ENCODE peak calls at places on chromosomes 13 and 19, in four cellular contexts. H is GM23338, N is PC-9, W is SK-N-SH. S is an unnamed sample. For H3K9me2 and H3K79me2, the result is how much of the 10 kb centered on the place peaks cover.

GRCh38 chr19:28358604-28359003 is 854.3 kb downstream of the UQCRFS1 start:
- DNase-seq in H (peak), N (no peak), W (no peak), S (no peak)

GRCh38 chr13:113852536-113853517 is 11.0 kb downstream of the GAS6 start:
- DNase-seq in H (no peak), N (no peak), W (no peak), S (no peak)

GRCh38 chr13:77584111-77584510 is 48.6 kb downstream of the SCEL start:
- DNase-seq in H (no peak), N (no peak), W (no peak), S (no peak)

GRCh38 chr13:84654654-84655244 is 772.5 kb upstream of the SLITRK1 start:
- DNase-seq in H (peak), N (no peak), W (no peak), S (no peak)

GRCh38 chr13:101875717-101876393 is 423.4 kb downstream of the ITGBL1 start:
- DNase-seq in H (no peak), N (peak), W (no peak), S (peak)

GRCh38 chr13:32783067-32783466 is 196.8 kb downstream of the PDS5B start:
- DNase-seq in H (no peak), N (no peak), W (no peak), S (peak)

GRCh38 chr13:40315416-40316064 is 350.9 kb downstream of the FOXO1 start:
- DNase-seq in H (no peak), N (no peak), W (no peak), S (no peak)

GRCh38 chr13:73167046-73167820 is 108.4 kb downstream of the KLF5 start:
- DNase-seq in H (no peak), N (no peak), W (no peak), S (peak)

GRCh38 chr19:15297416-15298224 is 34.7 kb downstream of the BRD4 start:
- DNase-seq in H (peak), N (no peak), W (no peak), S (peak)

GRCh38 chr19:10112037-10112751 is 701 bp downstream of the P2RY11 start:
- DNase-seq in H (no peak), N (no peak), W (peak), S (peak)

DNA sequence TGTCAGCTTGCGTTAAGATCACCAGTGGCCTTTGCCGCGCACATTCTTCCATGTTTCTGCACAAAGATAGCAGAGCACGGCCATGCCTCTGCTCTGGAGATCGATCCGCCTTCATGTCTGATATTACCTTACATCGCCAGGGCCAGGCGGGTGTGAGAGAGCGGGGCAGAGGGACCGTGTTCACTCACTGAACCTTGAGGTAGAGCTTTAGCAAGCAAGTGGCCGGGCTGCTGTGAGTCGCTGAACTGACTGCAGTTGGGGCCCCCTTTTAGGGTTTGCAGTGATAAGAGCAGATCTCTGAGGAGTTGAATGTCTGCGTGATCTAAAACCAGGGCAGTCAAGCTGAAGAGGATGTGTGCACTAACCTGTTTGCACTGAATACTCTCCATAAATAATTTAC is 275.4 kb upstream of the OBI1 start:
- DNase-seq in H (peak), N (no peak), W (no peak), S (no peak)
- H3K9me2 ChIP-seq in H (under half), N (under half), W (under half), S (under half)

GRCh38 chr13:111420113-111420876 is 99.9 kb downstream of the TEX29 start:
- DNase-seq in H (no peak), N (no peak), W (no peak), S (no peak)

GRCh38 chr13:111415216-111415615 is 94.8 kb downstream of the TEX29 start:
- DNase-seq in H (no peak), N (no peak), W (no peak), S (no peak)

GRCh38 chr13:111421216-111421615 is 100.8 kb downstream of the TEX29 start:
- DNase-seq in H (no peak), N (no peak), W (no peak), S (no peak)

GRCh38 chr13:111415765-111416164 is 95.3 kb downstream of the TEX29 start:
- DNase-seq in H (no peak), N (no peak), W (no peak), S (no peak)

GRCh38 chr13:111418101-111418500 is 97.7 kb downstream of the TEX29 start:
- DNase-seq in H (no peak), N (no peak), W (no peak), S (no peak)
- H3K79me2 ChIP-seq in H (under half), N (under half), W (under half), S (under half)

DNA sequence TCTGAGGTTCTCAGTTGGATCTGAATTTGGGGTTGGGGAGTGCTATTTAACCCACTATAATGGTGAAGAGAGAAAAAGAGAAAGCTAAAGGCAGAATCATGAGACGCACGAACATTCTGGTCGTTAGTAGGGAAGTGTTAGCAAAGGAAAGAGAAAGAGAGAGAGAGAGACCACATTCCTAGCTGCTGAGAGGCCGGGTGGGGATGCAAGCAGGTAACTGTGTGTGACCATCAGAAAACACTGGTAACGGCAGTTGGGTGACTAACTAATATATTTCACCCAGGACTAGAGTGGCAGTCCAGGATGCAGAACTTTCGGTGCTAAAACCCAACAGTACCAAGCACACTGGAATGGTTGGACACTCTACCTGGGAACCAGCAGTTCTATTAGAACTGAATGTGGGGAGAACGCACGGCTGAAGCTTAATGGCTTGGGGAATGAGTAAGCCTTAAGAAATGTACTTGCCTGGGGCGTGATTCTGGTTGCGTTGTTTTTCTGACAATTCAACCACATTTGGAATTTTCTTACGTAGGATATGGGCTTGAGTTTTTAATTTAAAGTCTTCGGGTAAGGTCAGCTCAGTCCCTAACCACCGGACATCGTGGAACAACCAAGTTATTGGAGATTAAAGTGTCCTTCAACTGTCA is 130.2 kb downstream of the DNAJC15 start:
- DNase-seq in H (no peak), N (peak), W (no peak), S (peak)
- H3K9me2 ChIP-seq in H (under half), N (under half), W (under half), S (under half)

GRCh38 chr13:37769545-37769944 is 100.0 kb downstream of the TRPC4 start:
- DNase-seq in H (no peak), N (no peak), W (no peak), S (no peak)

DNA sequence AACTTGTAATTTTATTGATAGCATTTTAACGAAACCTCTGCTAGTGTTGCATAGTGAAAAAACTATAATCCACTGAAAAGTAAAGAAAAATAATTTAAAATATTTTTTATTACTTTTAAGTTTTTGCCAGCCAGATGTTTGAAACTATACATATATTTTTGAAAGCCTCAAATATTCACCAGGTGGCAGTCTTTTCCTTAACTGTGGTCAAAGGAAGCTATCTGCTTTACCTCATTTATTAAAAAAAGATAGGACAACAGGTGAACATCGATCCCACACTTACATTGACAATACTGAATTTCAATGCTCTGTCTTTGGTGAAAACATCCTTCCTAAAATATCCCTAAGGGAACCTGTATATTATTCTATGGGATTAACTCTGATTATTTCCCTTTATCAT is 100.5 kb downstream of the TRPC4 start:
- DNase-seq in H (peak), N (no peak), W (no peak), S (peak)
- H3K79me2 ChIP-seq in H (under half), N (under half), W (under half), S (under half)

GRCh38 chr19:39435499-39436349 is at the start of gene RPS16:
- DNase-seq in H (peak), N (peak), W (peak), S (peak)
- H3K9me2 ChIP-seq in H (under half), N (under half), W (under half), S (under half)

GRCh38 chr19:31962565-31962996 is 382.8 kb upstream of the ZNF507 start:
- DNase-seq in H (no peak), N (no peak), W (no peak), S (no peak)

GRCh38 chr19:31963741-31964140 is 381.7 kb upstream of the ZNF507 start:
- DNase-seq in H (no peak), N (no peak), W (no peak), S (no peak)

GRCh38 chr19:31957711-31958110 is 387.7 kb upstream of the ZNF507 start:
- DNase-seq in H (no peak), N (no peak), W (no peak), S (no peak)

GRCh38 chr19:31956771-31957170 is 388.6 kb upstream of the ZNF507 start:
- DNase-seq in H (no peak), N (no peak), W (no peak), S (no peak)

GRCh38 chr19:31960474-31960873 is 384.9 kb upstream of the ZNF507 start:
- DNase-seq in H (no peak), N (no peak), W (no peak), S (no peak)
- H3K79me2 ChIP-seq in H (under half), N (under half), W (under half), S (under half)